ENCODE peak calls at places on chromosome 10, in nine cellular contexts. W, F, V, H, U, N, J, X and G are unnamed samples.

GRCh38 chr10:74244097-74244685 is 93.2 kb downstream of the ADK start:
- DNase-seq in F (no peak), V (peak; percentile 54), N (no peak), W (peak; percentile 66), J (no peak), H (peak; percentile 70), X (peak; percentile 63), U (no peak), G (peak; percentile 62)

GRCh38 chr10:111430070-111430469 is 353.2 kb downstream of the ADRA2A start:
- DNase-seq in X (no peak), H (peak; percentile 48), J (no peak), U (no peak), V (no peak), N (no peak), F (no peak), W (no peak), G (no peak)

GRCh38 chr10:4810093-4810492 is 15.9 kb upstream of the AKR1E2 start:
- DNase-seq in U (no peak), H (peak; percentile 86), W (no peak), X (no peak), V (no peak), J (no peak), F (no peak), N (no peak), G (peak; percentile 15)

GRCh38 chr10:46240684-46241565 is 45.9 kb upstream of the ANTXRL start:
- DNase-seq in U (peak; percentile 39), N (no peak), V (peak; percentile 18), F (peak; percentile 8), J (no peak), W (no peak), H (no peak), X (no peak), G (no peak)

GRCh38 chr10:58888957-58889356 is 287.5 kb upstream of the PHYHIPL start:
- DNase-seq in J (no peak), V (no peak), W (no peak), H (no peak), X (no peak), F (no peak), U (no peak), N (no peak), G (no peak)

GRCh38 chr10:107103174-107104025 is 61.1 kb downstream of the SORCS1 start:
- DNase-seq in V (no peak), N (no peak), J (no peak), X (no peak), H (no peak), U (no peak), F (no peak), W (no peak), G (no peak)

GRCh38 chr10:3018247-3018646 is 49.1 kb upstream of the PFKP start:
- DNase-seq in N (no peak), J (no peak), W (no peak), X (no peak), U (no peak), H (no peak), F (no peak), V (no peak), G (no peak)

GRCh38 chr10:132618158-132618924 is 80.8 kb downstream of the INPP5A start:
- DNase-seq in N (no peak), V (no peak), W (no peak), H (peak; percentile 56), F (no peak), X (no peak), J (no peak), U (peak; percentile 10), G (peak; percentile 31)

GRCh38 chr10:101828734-101829551 is 10.7 kb upstream of the OGA start:
- DNase-seq in X (no peak), N (no peak), W (no peak), J (peak; percentile 36), F (peak; percentile 62), H (no peak), U (peak; percentile 80), V (no peak), G (no peak)

GRCh38 chr10:64346391-64346790 is 825.2 kb downstream of the REEP3 start:
- DNase-seq in F (no peak), J (peak; percentile 43), U (no peak), V (no peak), H (no peak), N (no peak), X (no peak), W (no peak), G (no peak)

GRCh38 chr10:18618995-18619394 is 32.4 kb downstream of the NSUN6 start:
- DNase-seq in X (no peak), N (no peak), W (no peak), U (no peak), F (no peak), V (no peak), J (no peak), H (no peak), G (no peak)

GRCh38 chr10:122249991-122250750 is 20.9 kb upstream of the BTBD16 start:
- DNase-seq in V (no peak), H (no peak), W (no peak), N (no peak), U (peak; percentile 53), F (no peak), J (no peak), X (no peak), G (no peak)

GRCh38 chr10:55822096-55822495 is 539.0 kb downstream of the ZWINT start:
- DNase-seq in N (no peak), W (no peak), V (no peak), J (no peak), F (no peak), X (no peak), H (no peak), U (no peak), G (no peak)

GRCh38 chr10:45204954-45205775 is 110.2 kb downstream of the OR13A1 start:
- DNase-seq in W (no peak), F (no peak), J (no peak), H (no peak), X (no peak), N (no peak), V (no peak), U (no peak), G (no peak)

GRCh38 chr10:132198068-132198370 is 11.3 kb downstream of the DPYSL4 start:
- DNase-seq in U (peak; percentile 38), X (no peak), V (no peak), F (peak; percentile 11), N (peak; percentile 3), W (no peak), H (no peak), J (no peak), G (no peak)

GRCh38 chr10:26334932-26335573 is 103.1 kb upstream of the APBB1IP start:
- DNase-seq in N (peak; percentile 40), J (no peak), W (peak; percentile 70), X (peak; percentile 90), V (peak; percentile 89), F (peak; percentile 35), U (peak; percentile 64), H (peak; percentile 68), G (peak; percentile 61)

GRCh38 chr10:26326874-26327273 is 110.3 kb downstream of the GAD2 start:
- DNase-seq in N (no peak), V (no peak), H (no peak), X (no peak), W (peak; percentile 21), U (no peak), J (no peak), F (no peak), G (no peak)

GRCh38 chr10:26335574-26336093 is 102.5 kb upstream of the APBB1IP start:
- DNase-seq in J (no peak), W (no peak), X (peak; percentile 32), U (no peak), F (no peak), N (no peak), V (peak; percentile 61), H (no peak), G (no peak)

GRCh38 chr10:26334232-26334931 is 103.8 kb upstream of the APBB1IP start:
- DNase-seq in J (no peak), H (no peak), W (no peak), X (peak; percentile 46), U (no peak), F (no peak), N (no peak), V (no peak), G (no peak)

DNA sequence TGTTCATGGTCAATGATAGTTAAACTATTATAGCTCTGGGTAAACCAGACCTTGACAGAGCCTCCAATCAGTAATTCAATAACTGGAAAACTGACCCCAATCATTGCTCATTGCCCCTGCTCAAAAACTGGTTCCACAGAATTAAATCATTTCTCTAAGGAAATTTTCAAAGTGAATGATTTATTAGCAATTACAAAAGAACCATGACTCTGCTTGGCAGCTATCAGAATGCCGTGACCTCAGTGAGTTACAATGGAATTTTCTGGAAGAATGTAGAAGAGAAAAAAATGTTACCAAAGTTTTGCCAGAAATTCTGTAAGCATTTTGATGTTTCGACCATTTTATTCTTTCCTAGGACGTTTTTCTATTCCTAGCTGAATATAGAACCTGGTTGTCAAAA is 106.8 kb upstream of the APBB1IP start:
- DNase-seq in W (no peak), H (peak; percentile 33), N (no peak), J (no peak), U (no peak), F (no peak), X (no peak), V (no peak), G (peak; percentile 66)
- H3K4me3 ChIP-seq in W (no peak overlapping the region), H (no peak overlapping the region), N (no peak overlapping the region), J (no peak overlapping the region), U (no peak overlapping the region), F (no peak overlapping the region), X (no peak overlapping the region), V (no peak overlapping the region), G (no peak overlapping the region)

DNA sequence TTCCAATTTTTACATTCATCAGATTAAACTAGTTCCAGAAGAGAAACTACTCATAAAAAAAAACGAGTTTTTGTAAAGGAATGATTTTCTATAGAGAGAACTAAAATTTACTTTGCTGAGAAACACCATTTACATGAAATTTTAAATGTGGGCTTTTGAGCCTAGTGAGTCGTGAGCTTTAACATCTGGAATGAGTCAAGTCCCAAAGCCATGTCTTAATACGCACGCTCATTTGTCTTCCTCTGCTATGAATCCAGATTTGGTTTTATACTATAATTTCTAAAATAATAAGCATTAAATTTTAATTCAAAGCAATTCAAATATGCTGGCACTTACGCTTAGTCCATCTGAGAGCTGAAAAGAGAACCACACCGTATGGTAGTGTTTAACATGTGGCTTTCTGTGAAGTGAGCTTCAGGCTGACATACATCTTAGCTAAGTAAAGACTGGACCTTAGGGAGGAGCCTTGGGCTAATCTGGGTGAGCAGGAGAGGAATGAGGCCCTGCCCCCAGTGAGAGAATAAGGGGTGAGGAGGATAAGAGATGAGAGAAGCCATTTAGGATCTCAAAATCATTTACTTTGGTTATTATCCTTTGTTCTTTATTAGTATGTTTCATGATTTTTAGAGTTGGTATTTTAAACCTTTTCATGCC is 52.2 kb downstream of the CUBN start:
- DNase-seq in X (no peak), F (no peak), H (peak; percentile 68), V (no peak), U (no peak), J (no peak), W (no peak), N (no peak), G (peak; percentile 73)
- H3K4me3 ChIP-seq in X (no peak overlapping the region), F (no peak overlapping the region), H (no peak overlapping the region), V (no peak overlapping the region), U (no peak overlapping the region), J (no peak overlapping the region), W (no peak overlapping the region), N (no peak overlapping the region), G (peak overlapping the region; percentile 2)

GRCh38 chr10:79399242-79399831 is 46.1 kb downstream of the ZCCHC24 start:
- DNase-seq in V (no peak), U (peak; percentile 91), W (no peak), H (peak; percentile 97), J (peak; percentile 83), F (peak; percentile 81), N (peak; percentile 62), X (no peak), G (peak; percentile 98)
- H3K4me3 ChIP-seq in V (no peak overlapping the region), U (peak overlapping the region; percentile 2), W (no peak overlapping the region), H (peak overlapping the region; percentile 9), J (peak overlapping the region; percentile 1), F (no peak overlapping the region), N (no peak overlapping the region), X (no peak overlapping the region), G (peak overlapping the region; percentile 42)

GRCh38 chr10:7260912-7261700 is 149.7 kb downstream of the SFMBT2 start:
- DNase-seq in W (peak; percentile 36), V (no peak), X (no peak), N (no peak), U (no peak), J (no peak), H (peak; percentile 92), F (no peak), G (no peak)
- H3K4me3 ChIP-seq in W (no peak overlapping the region), V (no peak overlapping the region), X (no peak overlapping the region), N (no peak overlapping the region), U (no peak overlapping the region), J (no peak overlapping the region), H (no peak overlapping the region), F (no peak overlapping the region), G (no peak overlapping the region)